ENCODE peak calls at places on chromosome 3, in nine cellular contexts. One of them, this sample, is unnamed.

GRCh38 chr3:183252973-183253363 is at the start of gene B3GNT5:
- DNase-seq in fibroblast of the conjunctiva: no peak
- DNase-seq in stimulated activated CD4-positive, alpha-beta T cell treated with anti-CD3 and anti-CD28 coated beads, Interleukin-12 subunit alpha, Interleukin-12 subunit beta, amount 100 ng/mL, for 48 hours: peak
- DNase-seq in kidney tubule cell: peak
- DNase-seq in G401: no peak
- DNase-seq in NCI-H1092: no peak
- DNase-seq in D341Med: no peak
- DNase-seq in GM19239: no peak
- DNase-seq in 8988T: no peak
- DNase-seq in this sample: no peak

GRCh38 chr3:66428733-66429132 is 72.1 kb downstream of the LRIG1 start:
- DNase-seq in fibroblast of the conjunctiva: peak
- DNase-seq in stimulated activated CD4-positive, alpha-beta T cell treated with anti-CD3 and anti-CD28 coated beads, Interleukin-12 subunit alpha, Interleukin-12 subunit beta, amount 100 ng/mL, for 48 hours: no peak
- DNase-seq in kidney tubule cell: peak
- DNase-seq in G401: peak
- DNase-seq in NCI-H1092: peak
- DNase-seq in D341Med: peak
- DNase-seq in GM19239: no peak
- DNase-seq in 8988T: peak
- DNase-seq in this sample: no peak

GRCh38 chr3:175193815-175194518 is 334.8 kb downstream of the NAALADL2 start:
- DNase-seq in fibroblast of the conjunctiva: no peak
- DNase-seq in stimulated activated CD4-positive, alpha-beta T cell treated with anti-CD3 and anti-CD28 coated beads, Interleukin-12 subunit alpha, Interleukin-12 subunit beta, amount 100 ng/mL, for 48 hours: no peak
- DNase-seq in kidney tubule cell: peak
- DNase-seq in G401: peak
- DNase-seq in NCI-H1092: no peak
- DNase-seq in D341Med: no peak
- DNase-seq in GM19239: no peak
- DNase-seq in 8988T: no peak
- DNase-seq in this sample: peak

GRCh38 chr3:28291577-28291976 is 50.2 kb downstream of the CMC1 start:
- DNase-seq in fibroblast of the conjunctiva: no peak
- DNase-seq in stimulated activated CD4-positive, alpha-beta T cell treated with anti-CD3 and anti-CD28 coated beads, Interleukin-12 subunit alpha, Interleukin-12 subunit beta, amount 100 ng/mL, for 48 hours: no peak
- DNase-seq in kidney tubule cell: no peak
- DNase-seq in G401: no peak
- DNase-seq in NCI-H1092: no peak
- DNase-seq in D341Med: no peak
- DNase-seq in GM19239: no peak
- DNase-seq in 8988T: no peak
- DNase-seq in this sample: no peak

GRCh38 chr3:25173610-25174009 is 254.5 kb upstream of the RARB start:
- DNase-seq in fibroblast of the conjunctiva: no peak
- DNase-seq in stimulated activated CD4-positive, alpha-beta T cell treated with anti-CD3 and anti-CD28 coated beads, Interleukin-12 subunit alpha, Interleukin-12 subunit beta, amount 100 ng/mL, for 48 hours: no peak
- DNase-seq in kidney tubule cell: no peak
- DNase-seq in G401: no peak
- DNase-seq in NCI-H1092: no peak
- DNase-seq in D341Med: no peak
- DNase-seq in GM19239: no peak
- DNase-seq in 8988T: no peak
- DNase-seq in this sample: no peak

GRCh38 chr3:115922681-115923347 is 299.5 kb downstream of the GAP43 start:
- DNase-seq in fibroblast of the conjunctiva: no peak
- DNase-seq in stimulated activated CD4-positive, alpha-beta T cell treated with anti-CD3 and anti-CD28 coated beads, Interleukin-12 subunit alpha, Interleukin-12 subunit beta, amount 100 ng/mL, for 48 hours: no peak
- DNase-seq in kidney tubule cell: peak
- DNase-seq in G401: peak
- DNase-seq in NCI-H1092: no peak
- DNase-seq in D341Med: peak
- DNase-seq in GM19239: no peak
- DNase-seq in 8988T: no peak
- DNase-seq in this sample: no peak

GRCh38 chr3:149369991-149370866 is 7.2 kb downstream of the TM4SF1 start:
- DNase-seq in fibroblast of the conjunctiva: no peak
- DNase-seq in stimulated activated CD4-positive, alpha-beta T cell treated with anti-CD3 and anti-CD28 coated beads, Interleukin-12 subunit alpha, Interleukin-12 subunit beta, amount 100 ng/mL, for 48 hours: no peak
- DNase-seq in kidney tubule cell: peak
- DNase-seq in G401: peak
- DNase-seq in NCI-H1092: no peak
- DNase-seq in D341Med: no peak
- DNase-seq in GM19239: no peak
- DNase-seq in 8988T: no peak
- DNase-seq in this sample: no peak

GRCh38 chr3:32847520-32847919 is 29.7 kb downstream of the TRIM71 start:
- DNase-seq in fibroblast of the conjunctiva: no peak
- DNase-seq in stimulated activated CD4-positive, alpha-beta T cell treated with anti-CD3 and anti-CD28 coated beads, Interleukin-12 subunit alpha, Interleukin-12 subunit beta, amount 100 ng/mL, for 48 hours: no peak
- DNase-seq in kidney tubule cell: no peak
- DNase-seq in G401: no peak
- DNase-seq in NCI-H1092: no peak
- DNase-seq in D341Med: no peak
- DNase-seq in GM19239: no peak
- DNase-seq in 8988T: no peak
- DNase-seq in this sample: no peak

GRCh38 chr3:160756907-160757623 is 1.0 kb downstream of the PPM1L start:
- DNase-seq in fibroblast of the conjunctiva: no peak
- DNase-seq in stimulated activated CD4-positive, alpha-beta T cell treated with anti-CD3 and anti-CD28 coated beads, Interleukin-12 subunit alpha, Interleukin-12 subunit beta, amount 100 ng/mL, for 48 hours: no peak
- DNase-seq in kidney tubule cell: peak
- DNase-seq in G401: peak
- DNase-seq in NCI-H1092: no peak
- DNase-seq in D341Med: peak
- DNase-seq in GM19239: no peak
- DNase-seq in 8988T: no peak
- DNase-seq in this sample: peak

This sample was measured in GM13976.